ENCODE peak calls at places on chromosomes 13 and 19, in eight cellular contexts. P is astrocyte of the spinal cord, S is B cell, Y is NCI-H2029 treated with DMSO at 0.1 percent for 48 hours, C is stromal cell of bone marrow, H is HFFc6, L is non-pigmented ciliary epithelial cell, O is iPS-NIHi11. W is an unnamed sample.

GRCh38 chr19:43474986-43475705 is 9.7 kb upstream of the LYPD3 start:
- DNase-seq in C (peak), S (peak), O (peak), H (peak), Y (peak), L (no peak), P (peak), W (peak)

GRCh38 chr13:30145709-30146367 is 161.5 kb downstream of the KATNAL1 start:
- DNase-seq in Y (no peak), S (no peak), L (no peak), P (no peak), O (no peak), C (no peak), H (no peak), W (peak)

GRCh38 chr19:40433391-40434216 is 7.8 kb upstream of the SERTAD1 start:
- DNase-seq in C (peak), S (peak), O (peak), H (peak), L (no peak), Y (peak), P (peak), W (peak)

GRCh38 chr19:19115954-19116353 is 22.3 kb downstream of the TMEM161A start:
- DNase-seq in L (no peak), Y (no peak), S (peak), O (peak), H (no peak), C (no peak), P (no peak), W (peak)

GRCh38 chr13:71605744-71606143 is 261.3 kb downstream of the DACH1 start:
- DNase-seq in O (no peak), C (no peak), S (no peak), L (no peak), Y (no peak), P (no peak), H (no peak), W (no peak)

GRCh38 chr13:26967119-26968038 is 204.2 kb downstream of the USP12 start:
- DNase-seq in S (no peak), C (no peak), L (no peak), H (no peak), Y (no peak), O (no peak), P (no peak), W (no peak)

GRCh38 chr19:16594131-16594586 is 21.9 kb upstream of the SLC35E1 start:
- DNase-seq in P (no peak), O (no peak), L (no peak), C (no peak), Y (no peak), H (no peak), S (peak), W (no peak)

GRCh38 chr13:37492741-37493514 is 105.6 kb downstream of the POSTN start:
- DNase-seq in Y (no peak), P (peak), L (peak), C (no peak), S (no peak), H (peak), O (peak), W (no peak)

GRCh38 chr19:1445185-1445931 is 4.6 kb upstream of the APC2 start:
- DNase-seq in C (no peak), H (peak), Y (peak), P (peak), L (no peak), S (peak), O (peak), W (peak)

GRCh38 chr13:26949701-26950345 is 189.2 kb upstream of the GPR12 start:
- DNase-seq in O (no peak), H (no peak), L (no peak), C (no peak), Y (no peak), S (no peak), P (no peak), W (no peak)

GRCh38 chr19:7426986-7427385 is 61.8 kb downstream of the PEX11G start:
- DNase-seq in Y (no peak), O (no peak), S (no peak), P (no peak), L (no peak), C (no peak), H (no peak), W (no peak)

GRCh38 chr13:39461685-39462266 is 141.2 kb downstream of the LHFPL6 start:
- DNase-seq in C (no peak), Y (no peak), H (no peak), P (no peak), O (no peak), S (no peak), L (no peak), W (no peak)

GRCh38 chr13:37526710-37527446 is 71.7 kb downstream of the POSTN start:
- DNase-seq in C (peak), P (peak), Y (no peak), O (no peak), S (no peak), L (no peak), H (no peak), W (no peak)

GRCh38 chr19:46951236-46951986 is 68.2 kb upstream of the NPAS1 start:
- DNase-seq in O (no peak), C (no peak), H (peak), P (no peak), Y (no peak), S (no peak), L (no peak), W (no peak)

GRCh38 chr19:18118420-18119242 is 21.1 kb downstream of the MAST3 start:
- DNase-seq in H (no peak), L (no peak), Y (no peak), C (no peak), P (no peak), O (no peak), S (peak), W (no peak)

GRCh38 chr13:71828117-71828516 is 38.9 kb downstream of the DACH1 start:
- DNase-seq in O (no peak), L (no peak), H (no peak), S (no peak), P (no peak), C (no peak), Y (no peak), W (no peak)

GRCh38 chr19:57903298-57904174 is 12.9 kb downstream of the ZNF417 start:
- DNase-seq in L (no peak), P (peak), H (peak), C (peak), S (peak), O (peak), Y (peak), W (no peak)

GRCh38 chr19:45547965-45548609 is 36.5 kb downstream of the OPA3 start:
- DNase-seq in O (peak), Y (no peak), H (peak), S (no peak), C (no peak), P (peak), L (no peak), W (no peak)

GRCh38 chr19:1616396-1616795 is 11.1 kb upstream of the UQCR11 start:
- DNase-seq in O (no peak), H (peak), P (no peak), L (no peak), C (no peak), S (no peak), Y (no peak), W (no peak)

GRCh38 chr19:14031719-14032480 is at the start of gene IL27RA:
- DNase-seq in L (no peak), P (peak), C (no peak), S (peak), H (peak), Y (no peak), O (peak), W (peak)

GRCh38 chr13:72255908-72256307 is 388.9 kb upstream of the DACH1 start:
- DNase-seq in Y (no peak), O (peak), S (no peak), C (peak), H (peak), P (peak), L (peak), W (no peak)

GRCh38 chr13:93558637-93559036 is 332.0 kb downstream of the GPC6 start:
- DNase-seq in H (no peak), P (peak), O (no peak), L (no peak), Y (peak), S (no peak), C (no peak), W (no peak)

GRCh38 chr19:40530091-40530901 is 46.4 kb upstream of the SHKBP1 start:
- DNase-seq in H (no peak), C (no peak), O (peak), L (no peak), Y (no peak), P (no peak), S (peak), W (peak)

GRCh38 chr19:38049105-38049649 is 142.2 kb downstream of the SIPA1L3 start:
- DNase-seq in C (no peak), P (peak), O (no peak), Y (no peak), S (peak), H (peak), L (no peak), W (peak)

GRCh38 chr13:50801087-50801931 is 42.2 kb downstream of the DLEU7 start:
- DNase-seq in Y (no peak), S (peak), P (peak), O (peak), H (peak), C (peak), L (peak), W (peak)

GRCh38 chr19:49114630-49115363 is 627 bp downstream of the LIN7B start:
- DNase-seq in H (peak), C (peak), P (peak), L (no peak), Y (no peak), S (peak), O (peak), W (no peak)

GRCh38 chr13:90800082-90800746 is 547.3 kb upstream of the MIR17HG start:
- DNase-seq in S (no peak), L (no peak), Y (no peak), C (no peak), H (no peak), P (no peak), O (no peak), W (no peak)

GRCh38 chr13:98108330-98108729 is 34.6 kb upstream of the FARP1 start:
- DNase-seq in P (no peak), O (no peak), H (no peak), S (no peak), C (no peak), L (no peak), Y (no peak), W (no peak)

GRCh38 chr13:98690348-98691041 is 62.0 kb downstream of the SLC15A1 start:
- DNase-seq in S (no peak), Y (no peak), H (no peak), O (no peak), L (no peak), C (no peak), P (no peak), W (no peak)

GRCh38 chr19:13172335-13173128 is 22.3 kb downstream of the IER2 start:
- DNase-seq in L (no peak), O (peak), S (peak), C (no peak), P (peak), Y (peak), H (peak), W (peak)

GRCh38 chr19:50817941-50818858 is 5.4 kb downstream of the KLK1 start:
- DNase-seq in P (no peak), O (peak), Y (no peak), L (no peak), H (no peak), C (no peak), S (peak), W (peak)

GRCh38 chr19:57748029-57748428 is 1.4 kb downstream of the ZNF776 start:
- DNase-seq in S (no peak), O (no peak), Y (no peak), C (no peak), H (no peak), L (no peak), P (no peak), W (no peak)

GRCh38 chr19:6842871-6843607 is 44.3 kb upstream of the ADGRE1 start:
- DNase-seq in C (no peak), O (no peak), Y (no peak), H (no peak), L (no peak), P (no peak), S (no peak), W (no peak)

GRCh38 chr13:19685445-19685844 is 52.0 kb downstream of the MPHOSPH8 start:
- DNase-seq in O (no peak), S (no peak), Y (no peak), L (no peak), C (no peak), H (no peak), P (no peak), W (no peak)

GRCh38 chr13:73465629-73465974 is 406.8 kb downstream of the KLF5 start:
- DNase-seq in L (no peak), Y (no peak), S (no peak), P (peak), H (peak), C (peak), O (no peak), W (no peak)

GRCh38 chr13:93364166-93364565 is 137.6 kb downstream of the GPC6 start:
- DNase-seq in S (no peak), H (no peak), P (peak), L (peak), C (no peak), O (no peak), Y (no peak), W (no peak)

GRCh38 chr13:111658150-111659100 is 338.0 kb downstream of the TEX29 start:
- DNase-seq in C (no peak), O (peak), L (no peak), S (no peak), Y (peak), P (no peak), H (no peak), W (no peak)

GRCh38 chr13:41716236-41716635 is 244.7 kb downstream of the VWA8 start:
- DNase-seq in H (no peak), C (no peak), L (no peak), O (no peak), Y (no peak), P (no peak), S (no peak), W (no peak)

W was measured in GM10248.